ENCODE peak calls at places on chromosomes 11 and 22, in nine cellular contexts. X, L, T, I, Z, J, E, Y and A are unnamed samples.

GRCh38 chr11:57249384-57250319 is 12.6 kb upstream of the APLNR start:
- DNase-seq in T (peak; percentile 63), X (peak; percentile 72), E (peak; percentile 62), Y (peak; percentile 54), Z (peak; percentile 53), I (peak; percentile 31), L (peak; percentile 72), J (no peak), A (peak; percentile 41)

GRCh38 chr11:10293423-10294288 is at the start of gene SBF2:
- DNase-seq in Z (peak; percentile 96), L (peak; percentile 95), T (peak; percentile 81), I (peak; percentile 89), E (peak; percentile 86), X (peak; percentile 94), J (peak; percentile 69), Y (peak; percentile 87), A (peak; percentile 88)

GRCh38 chr22:30422481-30423295 is 2.9 kb upstream of the MTFP1 start:
- DNase-seq in I (peak; percentile 75), T (peak; percentile 74), J (peak; percentile 25), L (peak; percentile 90), Y (peak; percentile 68), X (peak; percentile 92), Z (peak; percentile 97), E (peak; percentile 28), A (peak; percentile 95)

GRCh38 chr11:94708176-94708575 is 60.0 kb upstream of the AMOTL1 start:
- DNase-seq in E (no peak), Z (no peak), J (no peak), X (no peak), T (no peak), Y (no peak), I (no peak), L (no peak), A (no peak)

GRCh38 chr11:70883973-70884688 is 368.2 kb downstream of the SHANK2 start:
- DNase-seq in X (no peak), T (no peak), Y (no peak), I (no peak), E (peak; percentile 37), L (no peak), J (no peak), Z (no peak), A (no peak)

GRCh38 chr11:16402654-16403447 is 46.5 kb upstream of the SOX6 start:
- DNase-seq in T (no peak), I (no peak), E (no peak), Z (no peak), Y (no peak), J (no peak), L (no peak), X (no peak), A (no peak)

GRCh38 chr11:124807201-124807600 is 7.0 kb upstream of the MSANTD2 start:
- DNase-seq in Y (no peak), Z (no peak), E (no peak), I (no peak), T (no peak), L (no peak), J (no peak), X (no peak), A (no peak)

GRCh38 chr11:12377106-12377823 is at the start of gene PARVA:
- DNase-seq in T (no peak), J (no peak), I (peak; percentile 25), Z (peak; percentile 85), E (peak; percentile 76), L (peak; percentile 88), Y (peak; percentile 64), X (peak; percentile 78), A (peak; percentile 86)

GRCh38 chr11:107576497-107577086 is 11.1 kb upstream of the ALKBH8 start:
- DNase-seq in L (no peak), Z (peak; percentile 60), T (peak; percentile 48), Y (peak; percentile 36), I (peak; percentile 36), E (no peak), J (peak; percentile 37), X (peak; percentile 65), A (peak; percentile 43)

GRCh38 chr22:26182723-26183122 is 13.5 kb downstream of the SEZ6L start:
- DNase-seq in Y (no peak), L (no peak), X (no peak), Z (no peak), I (no peak), T (no peak), E (no peak), J (no peak), A (no peak)

GRCh38 chr11:113272281-113272680 is 42.1 kb upstream of the TTC12 start:
- DNase-seq in I (no peak), Z (no peak), Y (no peak), L (no peak), E (no peak), J (no peak), T (no peak), X (no peak), A (no peak)

GRCh38 chr11:67373916-67374570 is 645 bp upstream of the CLCF1 start:
- DNase-seq in J (peak; percentile 41), L (peak; percentile 92), Z (peak; percentile 99), I (peak; percentile 96), E (peak; percentile 53), T (peak; percentile 95), Y (peak; percentile 89), X (peak; percentile 98), A (peak; percentile 99)